ENCODE peak calls at places on chromosome 16, in seven cellular contexts. F, K, C, Y, N, O and H are unnamed samples.

GRCh38 chr16:27446721-27447120 is 44.7 kb downstream of the IL21R start:
- DNase-seq in F (no peak), N (no peak), C (no peak), K (no peak), O (no peak), Y (peak), H (no peak)

GRCh38 chr16:84764970-84765369 is 54.8 kb upstream of the CRISPLD2 start:
- DNase-seq in K (no peak), F (no peak), C (no peak), Y (no peak), O (no peak), N (no peak), H (no peak)

GRCh38 chr16:69325784-69326171 is 4.6 kb downstream of the PDF start:
- DNase-seq in C (peak), O (no peak), F (no peak), K (no peak), N (no peak), Y (peak), H (no peak)

GRCh38 chr16:65409505-65409904 is 287.6 kb upstream of the CDH11 start:
- DNase-seq in Y (no peak), C (no peak), N (no peak), K (peak), O (peak), F (no peak), H (no peak)

GRCh38 chr16:30340621-30341020 is 14.5 kb downstream of the CD2BP2 start:
- DNase-seq in C (peak), N (no peak), K (no peak), O (no peak), F (no peak), Y (no peak), H (no peak)

GRCh38 chr16:84218176-84218776 is 21.5 kb downstream of the KCNG4 start:
- DNase-seq in Y (no peak), N (no peak), C (no peak), K (peak), O (no peak), F (no peak), H (no peak)

GRCh38 chr16:64417711-64418227 is 704.1 kb downstream of the CDH11 start:
- DNase-seq in Y (no peak), N (no peak), O (peak), K (peak), C (no peak), F (no peak), H (peak)

GRCh38 chr16:67940436-67941089 is 3.4 kb downstream of the LCAT start:
- DNase-seq in N (no peak), F (no peak), O (no peak), C (no peak), K (no peak), Y (no peak), H (no peak)

GRCh38 chr16:4266372-4266771 is 6.5 kb downstream of the TFAP4 start:
- DNase-seq in Y (no peak), C (no peak), O (peak), F (no peak), K (peak), N (no peak), H (no peak)

GRCh38 chr16:63702981-63703590 is 1418.8 kb downstream of the CDH11 start:
- DNase-seq in O (no peak), Y (peak), N (no peak), K (no peak), C (no peak), F (no peak), H (no peak)

GRCh38 chr16:68704232-68704867 is 32.7 kb upstream of the CDH1 start:
- DNase-seq in F (peak), C (no peak), O (peak), K (peak), Y (peak), N (peak), H (peak)

GRCh38 chr16:55257971-55258613 is 65.9 kb upstream of the IRX6 start:
- DNase-seq in F (peak), N (no peak), C (no peak), K (peak), O (peak), Y (peak), H (peak)

GRCh38 chr16:19236561-19236960 is 49.0 kb upstream of the CLEC19A start:
- DNase-seq in N (no peak), O (no peak), C (no peak), F (no peak), Y (no peak), K (no peak), H (no peak)

GRCh38 chr16:78535098-78535497 is 435.6 kb downstream of the WWOX start:
- DNase-seq in N (no peak), C (no peak), K (no peak), F (no peak), Y (no peak), O (no peak), H (no peak)

GRCh38 chr16:27202923-27203428 is 350 bp upstream of the KDM8 start:
- DNase-seq in K (no peak), Y (no peak), O (no peak), N (no peak), F (no peak), C (no peak), H (no peak)

GRCh38 chr16:66426112-66427035 is 721 bp upstream of the BEAN1 start:
- DNase-seq in C (peak), N (no peak), K (no peak), Y (peak), O (no peak), F (no peak), H (no peak)

GRCh38 chr16:83771306-83771942 is 36.4 kb upstream of the HSBP1 start:
- DNase-seq in Y (peak), N (peak), F (peak), C (peak), O (no peak), K (no peak), H (no peak)

GRCh38 chr16:75306102-75306762 is 54.8 kb upstream of the BCAR1 start:
- DNase-seq in C (no peak), Y (no peak), K (peak), O (no peak), N (no peak), F (no peak), H (no peak)

GRCh38 chr16:75309156-75309555 is 57.7 kb upstream of the BCAR1 start:
- DNase-seq in F (no peak), C (no peak), N (no peak), K (no peak), O (no peak), Y (no peak), H (no peak)

GRCh38 chr16:75307506-75307905 is 56.1 kb upstream of the BCAR1 start:
- DNase-seq in K (no peak), O (no peak), F (no peak), N (no peak), C (no peak), Y (no peak), H (no peak)

GRCh38 chr16:75309899-75310430 is 58.5 kb upstream of the BCAR1 start:
- DNase-seq in Y (no peak), C (no peak), K (no peak), O (no peak), N (no peak), F (no peak), H (no peak)

GRCh38 chr16:75308011-75308410 is 56.6 kb upstream of the BCAR1 start:
- DNase-seq in Y (no peak), K (no peak), N (no peak), F (no peak), O (no peak), C (no peak), H (no peak)
- TF ChIP-seq CTCF in Y (no peak), K (no peak), N (no peak), F (no peak), O (no peak), C (no peak), H (no peak)

GRCh38 chr16:85868495-85868894 is 30.5 kb upstream of the IRF8 start:
- DNase-seq in O (no peak), F (no peak), N (no peak), Y (no peak), K (no peak), C (no peak), H (no peak)
- H3K4me3 ChIP-seq in O (no peak), F (no peak), N (no peak), Y (no peak), K (no peak), C (no peak), H (no peak)

GRCh38 chr16:80527297-80527696 is 13.5 kb upstream of the DYNLRB2 start:
- DNase-seq in Y (no peak), C (no peak), O (peak), N (no peak), K (peak), F (no peak), H (no peak)
- TF ChIP-seq CTCF in Y (no peak), C (no peak), O (peak), N (no peak), K (peak), F (no peak), H (peak)

GRCh38 chr16:85902366-85903155 is 3.6 kb downstream of the IRF8 start:
- DNase-seq in F (no peak), O (no peak), C (no peak), Y (no peak), K (no peak), N (no peak), H (no peak)
- H3K4me3 ChIP-seq in F (no peak), O (no peak), C (no peak), Y (no peak), K (no peak), N (no peak), H (no peak)

GRCh38 chr16:11916524-11917285 is 949 bp upstream of the GSPT1 start:
- DNase-seq in O (peak), N (no peak), F (no peak), Y (no peak), C (peak), K (peak), H (no peak)
- TF ChIP-seq CTCF in O (no peak), N (no peak), F (no peak), Y (no peak), C (no peak), K (no peak), H (no peak)

GRCh38 chr16:17396762-17397498 is 73.8 kb downstream of the XYLT1 start:
- DNase-seq in C (no peak), O (peak), Y (peak), N (no peak), K (peak), F (no peak), H (no peak)
- H3K4me3 ChIP-seq in C (no peak), O (no peak), Y (no peak), N (no peak), K (no peak), F (no peak), H (no peak)

GRCh38 chr16:661184-661821 is 6.6 kb upstream of the RHOT2 start:
- DNase-seq in K (no peak), O (no peak), N (no peak), F (no peak), Y (peak), C (no peak), H (no peak)
- TF ChIP-seq CTCF in K (no peak), O (no peak), N (no peak), F (no peak), Y (no peak), C (no peak), H (peak)

GRCh38 chr16:15887283-15887682 is 1.1 kb downstream of the CEP20 start:
- DNase-seq in O (no peak), C (no peak), F (no peak), K (no peak), Y (no peak), N (no peak), H (no peak)
- H3K4me3 ChIP-seq in O (peak), C (peak), F (peak), K (peak), Y (peak), N (peak), H (peak)

DNA sequence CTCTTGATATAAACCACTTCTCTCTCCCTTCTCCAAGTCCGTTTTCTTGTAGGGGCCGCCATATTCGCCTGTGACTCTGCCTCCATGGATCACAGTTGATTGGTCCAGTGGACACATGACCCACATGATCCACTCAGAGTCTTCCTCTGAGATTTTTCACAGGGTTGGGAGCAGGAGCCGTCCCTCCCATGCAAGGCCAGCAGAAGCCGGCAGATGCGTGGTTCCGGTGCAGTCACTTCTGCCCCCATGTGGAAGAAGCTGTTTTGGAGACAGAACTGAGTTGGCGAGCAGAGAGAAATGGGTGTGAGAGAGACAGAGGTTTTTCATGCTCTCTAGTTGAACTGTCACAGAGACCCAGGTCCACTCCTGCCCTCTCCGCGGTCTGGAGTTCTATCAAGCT is 83.3 kb downstream of the C16orf95 start:
- DNase-seq in K (peak), Y (no peak), N (no peak), F (no peak), C (no peak), O (peak), H (peak)
- TF ChIP-seq CTCF in K (peak), Y (no peak), N (no peak), F (no peak), C (no peak), O (peak), H (peak)

GRCh38 chr16:1545044-1545736 is 11.7 kb downstream of the TMEM204 start:
- DNase-seq in N (no peak), Y (no peak), K (no peak), C (no peak), O (no peak), F (peak), H (no peak)
- H3K4me3 ChIP-seq in N (no peak), Y (no peak), K (no peak), C (peak), O (no peak), F (peak), H (no peak)